ENCODE peak calls at places on chromosomes 11 and 22, in four cellular contexts. A, Z, L and V are unnamed samples.

GRCh38 chr11:31817054-31817620 is 6.0 kb upstream of the PAX6 start:
- DNase-seq in A (no peak), Z (no peak), L (no peak), V (no peak)

GRCh38 chr22:46665751-46666280 is 45.6 kb downstream of the GRAMD4 start:
- DNase-seq in A (no peak), Z (no peak), L (no peak), V (no peak)

GRCh38 chr22:33299245-33299956 is 241.2 kb upstream of the SYN3 start:
- DNase-seq in A (no peak), Z (no peak), L (no peak), V (no peak)

GRCh38 chr22:43889366-43890253 is 2.2 kb downstream of the PNPLA5 start:
- DNase-seq in A (no peak), Z (no peak), L (no peak), V (no peak)

GRCh38 chr22:30691204-30691603 is 3.5 kb upstream of the OSBP2 start:
- DNase-seq in A (no peak), Z (no peak), L (no peak), V (no peak)

GRCh38 chr11:122656073-122656630 is 630 bp downstream of the UBASH3B start:
- DNase-seq in A (peak), Z (peak), L (peak), V (no peak)

GRCh38 chr22:39301926-39302325 is 17.5 kb downstream of the RPL3 start:
- DNase-seq in A (no peak), Z (no peak), L (no peak), V (no peak)

GRCh38 chr11:115618428-115618827 is 114.2 kb upstream of the CADM1 start:
- DNase-seq in A (no peak), Z (peak), L (no peak), V (no peak)

GRCh38 chr11:5197538-5197937 is 2.9 kb downstream of the OR51V1 start:
- DNase-seq in A (no peak), Z (no peak), L (no peak), V (no peak)

GRCh38 chr11:61158691-61159381 is 2.4 kb downstream of the VPS37C start:
- DNase-seq in A (no peak), Z (peak), L (no peak), V (peak)

GRCh38 chr11:8290122-8290810 is 26.6 kb upstream of the LMO1 start:
- DNase-seq in A (no peak), Z (no peak), L (no peak), V (no peak)

GRCh38 chr11:46674463-46675287 is 25.7 kb downstream of the ARHGAP1 start:
- DNase-seq in A (peak), Z (no peak), L (peak), V (no peak)

GRCh38 chr22:36587289-36588154 is 58.6 kb upstream of the EIF3D start:
- DNase-seq in A (no peak), Z (no peak), L (no peak), V (peak)

GRCh38 chr22:45105281-45105700 is 58.4 kb upstream of the NUP50 start:
- DNase-seq in A (no peak), Z (peak), L (no peak), V (no peak)

GRCh38 chr11:78850078-78850477 is 275.4 kb upstream of the NARS2 start:
- DNase-seq in A (no peak), Z (no peak), L (no peak), V (no peak)

GRCh38 chr11:65421204-65422103 is 1.1 kb upstream of the NEAT1 start:
- DNase-seq in A (peak), Z (peak), L (peak), V (peak)

GRCh38 chr11:45205978-45206377 is 59.5 kb downstream of the PRDM11 start:
- DNase-seq in A (no peak), Z (no peak), L (no peak), V (no peak)

GRCh38 chr11:16669799-16670415 is 68.5 kb upstream of the C11orf58 start:
- DNase-seq in A (no peak), Z (peak), L (no peak), V (no peak)

GRCh38 chr11:110337570-110338193 is 41.3 kb upstream of the RDX start:
- DNase-seq in A (no peak), Z (peak), L (no peak), V (no peak)

GRCh38 chr11:87878373-87878779 is 296.9 kb downstream of the RAB38 start:
- DNase-seq in A (no peak), Z (peak), L (no peak), V (peak)

GRCh38 chr11:73866586-73866996 is 10.1 kb downstream of the COA4 start:
- DNase-seq in A (no peak), Z (peak), L (no peak), V (peak)

GRCh38 chr22:45554040-45554406 is 51.3 kb downstream of the FBLN1 start:
- DNase-seq in A (no peak), Z (no peak), L (no peak), V (no peak)

GRCh38 chr11:57648791-57649735 is 649 bp downstream of the YPEL4 start:
- DNase-seq in A (no peak), Z (peak), L (no peak), V (no peak)

GRCh38 chr11:84549221-84549620 is 1077.9 kb downstream of the DLG2 start:
- DNase-seq in A (no peak), Z (no peak), L (no peak), V (no peak)

GRCh38 chr11:13135385-13136271 is 126.5 kb downstream of the RASSF10 start:
- DNase-seq in A (no peak), Z (peak), L (no peak), V (peak)

GRCh38 chr22:24128631-24129601 is 52.4 kb upstream of the SUSD2 start:
- DNase-seq in A (no peak), Z (no peak), L (no peak), V (no peak)

GRCh38 chr22:32747588-32747987 is 53.9 kb upstream of the TIMP3 start:
- DNase-seq in A (no peak), Z (no peak), L (no peak), V (no peak)

GRCh38 chr11:10029386-10030121 is 264.5 kb downstream of the SBF2 start:
- DNase-seq in A (no peak), Z (no peak), L (no peak), V (no peak)

GRCh38 chr11:8067929-8068575 is 13.0 kb upstream of the TUB start:
- DNase-seq in A (no peak), Z (no peak), L (no peak), V (no peak)

GRCh38 chr11:9019861-9020260 is 16.1 kb upstream of the NRIP3 start:
- DNase-seq in A (no peak), Z (no peak), L (no peak), V (no peak)

GRCh38 chr22:21457023-21457787 is 10.0 kb upstream of the TMEM191C start:
- DNase-seq in A (no peak), Z (peak), L (peak), V (no peak)

GRCh38 chr11:120235024-120235628 is 4.8 kb upstream of the POU2F3 start:
- DNase-seq in A (peak), Z (peak), L (peak), V (no peak)

GRCh38 chr11:94728541-94728940 is 39.6 kb upstream of the AMOTL1 start:
- DNase-seq in A (no peak), Z (no peak), L (no peak), V (no peak)

GRCh38 chr11:72764503-72764902 is 12.3 kb upstream of the ARAP1 start:
- DNase-seq in A (no peak), Z (no peak), L (peak), V (no peak)

GRCh38 chr11:78429667-78430066 is 12.0 kb upstream of the GAB2 start:
- DNase-seq in A (no peak), Z (no peak), L (no peak), V (no peak)

GRCh38 chr11:33778682-33779081 is 4.4 kb upstream of the FBXO3 start:
- DNase-seq in A (no peak), Z (peak), L (no peak), V (peak)
- H3K4me3 ChIP-seq in A (no peak), Z (no peak), L (no peak), V (no peak)

GRCh38 chr11:86246293-86246675 is 1.7 kb downstream of the EED start:
- DNase-seq in A (no peak), Z (no peak), L (no peak), V (no peak)

GRCh38 chr11:86249307-86250098 is 5.0 kb downstream of the EED start:
- DNase-seq in A (no peak), Z (no peak), L (no peak), V (no peak)

GRCh38 chr11:86245369-86246292 is 1.1 kb downstream of the EED start:
- DNase-seq in A (peak), Z (peak), L (peak), V (no peak)

GRCh38 chr11:86248609-86249008 is 4.1 kb downstream of the EED start:
- DNase-seq in A (no peak), Z (no peak), L (no peak), V (no peak)

DNA sequence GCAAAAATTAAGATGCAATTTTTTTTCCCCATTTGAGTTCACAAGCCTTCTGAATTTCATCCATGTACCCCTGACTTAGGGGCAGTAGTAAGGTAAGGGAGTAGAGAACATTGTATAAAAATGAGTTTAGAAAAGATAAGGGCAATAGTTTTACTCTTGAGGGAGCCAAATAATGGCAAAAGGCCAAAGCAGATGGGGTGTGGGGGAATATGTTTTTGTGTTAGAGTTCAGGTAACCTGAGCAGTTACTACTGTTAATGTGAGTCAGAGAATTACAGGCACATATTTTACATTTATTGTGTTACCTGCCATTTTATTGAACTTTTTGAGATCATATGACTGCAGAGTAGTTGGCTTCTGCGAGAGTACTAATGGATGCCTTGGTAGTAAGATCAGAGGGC is 3.1 kb downstream of the EED start:
- DNase-seq in A (no peak), Z (no peak), L (no peak), V (no peak)
- H3K4me3 ChIP-seq in A (no peak), Z (no peak), L (no peak), V (no peak)

GRCh38 chr22:26643368-26644100 is 13.9 kb upstream of the MIAT start:
- DNase-seq in A (peak), Z (no peak), L (no peak), V (no peak)
- H3K4me3 ChIP-seq in A (no peak), Z (no peak), L (no peak), V (no peak)

GRCh38 chr11:125516266-125516665 is 20.2 kb upstream of the FEZ1 start:
- DNase-seq in A (no peak), Z (no peak), L (no peak), V (no peak)

GRCh38 chr11:125512106-125512505 is 16.0 kb upstream of the FEZ1 start:
- DNase-seq in A (no peak), Z (no peak), L (no peak), V (no peak)

GRCh38 chr11:125515102-125515439 is 19.0 kb upstream of the FEZ1 start:
- DNase-seq in A (no peak), Z (no peak), L (no peak), V (no peak)

GRCh38 chr11:125514336-125515101 is 18.5 kb upstream of the FEZ1 start:
- DNase-seq in A (peak), Z (peak), L (peak), V (no peak)

DNA sequence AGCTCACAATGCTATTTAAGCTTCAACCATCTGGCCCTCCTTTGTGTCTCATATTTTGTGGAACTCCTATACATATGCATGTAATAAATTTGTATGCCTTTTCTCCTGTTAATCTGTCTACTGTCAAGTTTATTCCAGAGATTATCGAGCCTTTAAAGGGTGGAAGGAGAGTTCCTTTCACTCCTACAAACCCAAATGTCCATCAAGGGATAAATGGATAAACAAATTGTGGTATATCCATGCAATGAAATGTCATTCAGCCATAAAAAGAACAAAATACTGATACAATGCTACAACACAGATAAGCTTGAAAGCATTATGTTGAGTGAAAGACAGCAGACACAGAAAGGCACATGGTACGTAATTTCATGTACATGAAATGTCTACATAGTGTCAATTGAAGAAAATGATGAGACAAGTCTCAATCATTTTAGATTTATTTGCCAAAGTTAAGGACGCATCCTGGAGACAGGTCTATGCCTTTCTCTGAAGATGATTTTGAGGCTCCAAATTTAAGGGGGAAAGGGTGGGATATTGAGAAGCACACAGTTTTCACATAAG is 17.7 kb upstream of the FEZ1 start:
- DNase-seq in A (no peak), Z (no peak), L (no peak), V (no peak)
- H3K4me3 ChIP-seq in A (peak), Z (no peak), L (no peak), V (no peak)

DNA sequence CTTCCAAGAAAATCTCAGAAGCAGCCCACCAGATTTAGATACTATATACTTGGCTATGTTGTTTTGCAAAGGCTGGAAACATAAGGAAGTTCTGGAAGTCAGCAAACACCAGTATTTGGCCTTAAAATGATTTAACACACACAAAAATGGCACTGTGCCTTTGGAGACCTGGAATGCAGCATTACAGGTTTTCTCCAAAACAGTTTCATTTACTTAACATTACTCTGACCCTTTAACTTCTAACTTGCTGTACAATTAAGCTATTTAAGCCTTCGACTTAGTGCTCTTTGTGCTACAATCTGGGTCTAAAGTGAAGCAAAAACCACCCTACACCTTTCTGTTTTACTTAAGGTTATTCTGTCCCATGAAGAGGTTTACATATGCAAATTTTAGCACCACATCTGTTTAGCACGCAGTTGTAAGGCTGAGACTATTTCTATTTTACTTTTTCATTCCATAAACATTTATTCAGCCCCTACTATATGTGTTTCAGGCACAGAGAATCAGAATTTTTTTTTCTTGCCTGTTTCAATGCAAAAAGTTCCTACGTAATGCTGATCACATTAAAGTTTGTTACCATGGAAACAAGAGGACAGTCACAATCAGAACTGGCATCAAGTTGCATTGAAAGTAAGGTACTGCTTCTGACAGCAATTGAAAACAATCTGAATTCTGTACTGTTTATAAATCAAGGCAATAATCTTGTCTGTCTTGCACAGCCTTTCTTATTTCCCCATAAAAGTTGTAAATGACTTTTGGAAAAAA is 70.3 kb downstream of the MAML2 start:
- DNase-seq in A (peak), Z (peak), L (no peak), V (peak)
- H3K4me3 ChIP-seq in A (no peak), Z (no peak), L (no peak), V (no peak)

DNA sequence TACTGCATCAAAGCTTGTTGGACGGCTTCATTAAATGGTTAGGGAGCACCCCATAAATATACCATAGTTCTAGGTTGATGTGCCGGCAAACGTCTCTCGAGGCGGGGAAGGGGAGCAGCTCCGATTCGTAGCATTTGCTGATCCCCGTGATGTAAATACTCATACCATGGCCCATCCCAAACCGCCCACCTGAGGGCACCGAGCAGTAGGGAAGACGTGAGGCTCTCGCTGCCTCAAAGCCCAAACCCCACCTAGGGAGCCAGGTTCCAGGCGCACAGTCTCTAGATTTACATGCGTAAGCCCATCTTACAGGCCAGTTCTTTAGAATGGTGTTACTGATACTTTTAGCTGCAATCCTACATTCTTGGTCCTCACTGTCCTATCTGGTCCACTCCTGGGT is 124.0 kb downstream of the FEZ1 start:
- DNase-seq in A (no peak), Z (no peak), L (no peak), V (no peak)
- H3K4me3 ChIP-seq in A (no peak), Z (no peak), L (no peak), V (no peak)